ENCODE peak calls at places on chromosomes 1 and 21, in nine cellular contexts. F, K, N, E, R, I, L, C and G are unnamed samples.

GRCh38 chr21:32520885-32521735 is 64.2 kb downstream of the TCP10L start:
- ATAC-seq in F (peak), K (peak), N (peak), E (peak), R (peak), I (peak), L (peak), C (no peak), G (peak)

GRCh38 chr21:35517848-35518247 is 468.7 kb upstream of the RUNX1 start:
- ATAC-seq in F (no peak), K (no peak), N (no peak), E (no peak), R (no peak), I (no peak), L (no peak), C (no peak), G (no peak)

GRCh38 chr1:71640131-71640530 is 559.3 kb upstream of the ZRANB2 start:
- ATAC-seq in F (no peak), K (no peak), N (no peak), E (peak), R (peak), I (peak), L (no peak), C (no peak), G (no peak)

GRCh38 chr1:63746129-63746864 is 27.5 kb upstream of the ROR1 start:
- ATAC-seq in F (no peak), K (peak), N (no peak), E (peak), R (no peak), I (no peak), L (peak), C (no peak), G (peak)

GRCh38 chr1:223137402-223138100 is 5.5 kb downstream of the TLR5 start:
- ATAC-seq in F (peak), K (peak), N (peak), E (peak), R (peak), I (peak), L (peak), C (no peak), G (peak)

GRCh38 chr1:217313096-217313495 is 317.8 kb downstream of the GPATCH2 start:
- ATAC-seq in F (no peak), K (no peak), N (no peak), E (no peak), R (no peak), I (no peak), L (no peak), C (no peak), G (no peak)

GRCh38 chr1:86748622-86749373 is 44.4 kb downstream of the SH3GLB1 start:
- ATAC-seq in F (no peak), K (no peak), N (no peak), E (no peak), R (no peak), I (no peak), L (no peak), C (peak), G (peak)

GRCh38 chr1:41664861-41665640 is 180.6 kb upstream of the EDN2 start:
- ATAC-seq in F (peak), K (peak), N (no peak), E (no peak), R (no peak), I (no peak), L (peak), C (no peak), G (no peak)

GRCh38 chr1:27599605-27600499 is 4.1 kb downstream of the AHDC1 start:
- ATAC-seq in F (no peak), K (no peak), N (no peak), E (no peak), R (no peak), I (no peak), L (no peak), C (no peak), G (no peak)

GRCh38 chr1:201304126-201304525 is 20.8 kb downstream of the PKP1 start:
- ATAC-seq in F (no peak), K (no peak), N (no peak), E (no peak), R (no peak), I (no peak), L (no peak), C (no peak), G (no peak)

GRCh38 chr1:205856433-205856832 is 6.5 kb upstream of the PM20D1 start:
- ATAC-seq in F (no peak), K (no peak), N (no peak), E (no peak), R (no peak), I (no peak), L (no peak), C (no peak), G (no peak)

GRCh38 chr1:230112782-230113181 is 45.7 kb downstream of the GALNT2 start:
- ATAC-seq in F (no peak), K (no peak), N (peak), E (no peak), R (no peak), I (no peak), L (no peak), C (no peak), G (no peak)

GRCh38 chr1:4027492-4028138 is 127.5 kb upstream of the C1orf174 start:
- ATAC-seq in F (no peak), K (no peak), N (no peak), E (no peak), R (no peak), I (no peak), L (no peak), C (no peak), G (no peak)

GRCh38 chr1:173038875-173039554 is 11.7 kb downstream of the TNFSF18 start:
- ATAC-seq in F (peak), K (no peak), N (no peak), E (no peak), R (no peak), I (no peak), L (peak), C (no peak), G (no peak)

GRCh38 chr1:229769006-229769405 is 143.0 kb downstream of the URB2 start:
- ATAC-seq in F (no peak), K (no peak), N (no peak), E (no peak), R (no peak), I (peak), L (no peak), C (no peak), G (no peak)

GRCh38 chr1:183165456-183165855 is 20.6 kb upstream of the LAMC2 start:
- ATAC-seq in F (no peak), K (no peak), N (no peak), E (no peak), R (no peak), I (no peak), L (no peak), C (no peak), G (no peak)

GRCh38 chr1:95096218-95096841 is 20.8 kb upstream of the TLCD4 start:
- ATAC-seq in F (peak), K (peak), N (peak), E (no peak), R (no peak), I (no peak), L (no peak), C (no peak), G (no peak)

GRCh38 chr1:95013948-95014574 is 58.7 kb downstream of the ALG14 start:
- ATAC-seq in F (peak), K (peak), N (peak), E (peak), R (peak), I (peak), L (peak), C (no peak), G (no peak)

GRCh38 chr1:90835172-90835660 is 118.1 kb upstream of the BARHL2 start:
- ATAC-seq in F (peak), K (no peak), N (no peak), E (peak), R (peak), I (peak), L (peak), C (peak), G (no peak)

GRCh38 chr21:17264182-17264581 is 248.7 kb upstream of the CXADR start:
- ATAC-seq in F (no peak), K (no peak), N (no peak), E (no peak), R (no peak), I (no peak), L (no peak), C (no peak), G (no peak)

GRCh38 chr1:178870944-178871343 is at the start of gene ANGPTL1:
- ATAC-seq in F (peak), K (no peak), N (no peak), E (peak), R (peak), I (peak), L (peak), C (no peak), G (no peak)

GRCh38 chr21:26834181-26834945 is 10.8 kb downstream of the ADAMTS1 start:
- ATAC-seq in F (peak), K (no peak), N (no peak), E (peak), R (no peak), I (no peak), L (no peak), C (peak), G (no peak)

GRCh38 chr1:1091344-1092148 is 17.4 kb upstream of the RNF223 start:
- ATAC-seq in F (no peak), K (no peak), N (peak), E (no peak), R (no peak), I (no peak), L (no peak), C (peak), G (peak)

GRCh38 chr1:7541629-7542028 is 229.5 kb upstream of the VAMP3 start:
- ATAC-seq in F (no peak), K (no peak), N (no peak), E (peak), R (no peak), I (no peak), L (no peak), C (no peak), G (no peak)

GRCh38 chr1:221712198-221712684 is 29.6 kb downstream of the DUSP10 start:
- ATAC-seq in F (peak), K (no peak), N (peak), E (no peak), R (no peak), I (peak), L (peak), C (peak), G (peak)

GRCh38 chr21:35216966-35217365 is 167.9 kb upstream of the RUNX1 start:
- ATAC-seq in F (no peak), K (peak), N (no peak), E (no peak), R (no peak), I (no peak), L (no peak), C (no peak), G (no peak)

GRCh38 chr1:226814751-226815496 is 55.5 kb upstream of the PSEN2 start:
- ATAC-seq in F (peak), K (peak), N (peak), E (peak), R (peak), I (peak), L (peak), C (no peak), G (peak)

GRCh38 chr1:23601104-23601967 is 42.0 kb upstream of the ID3 start:
- ATAC-seq in F (no peak), K (no peak), N (no peak), E (no peak), R (no peak), I (no peak), L (no peak), C (no peak), G (no peak)

GRCh38 chr1:55378582-55378981 is 163.4 kb upstream of the USP24 start:
- ATAC-seq in F (peak), K (no peak), N (peak), E (peak), R (no peak), I (peak), L (peak), C (peak), G (no peak)